ENCODE peak calls at places on chromosomes 2 and 18, in nine cellular contexts. One of them, this sample, is unnamed.

GRCh38 chr2:12709207-12709522 is 7.6 kb upstream of the TRIB2 start:
- DNase-seq in heart left ventricle: no peak
- DNase-seq in HCT116: no peak
- DNase-seq in Peyer's patch: no peak
- DNase-seq in testis: no peak
- DNase-seq in sigmoid colon: no peak
- DNase-seq in IMR-90: no peak
- DNase-seq in K562: no peak
- DNase-seq in adrenal gland: no peak
- DNase-seq in this sample: no peak

GRCh38 chr2:196511258-196511971 is 128.1 kb upstream of the CCDC150 start:
- DNase-seq in heart left ventricle: no peak
- DNase-seq in HCT116: no peak
- DNase-seq in Peyer's patch: no peak
- DNase-seq in testis: no peak
- DNase-seq in sigmoid colon: no peak
- DNase-seq in IMR-90: no peak
- DNase-seq in K562: no peak
- DNase-seq in adrenal gland: no peak
- DNase-seq in this sample: no peak

GRCh38 chr2:100561191-100561590 is 1.6 kb upstream of the PDCL3 start:
- DNase-seq in heart left ventricle: no peak
- DNase-seq in HCT116: no peak
- DNase-seq in Peyer's patch: no peak
- DNase-seq in testis: no peak
- DNase-seq in sigmoid colon: no peak
- DNase-seq in IMR-90: no peak
- DNase-seq in K562: no peak
- DNase-seq in adrenal gland: no peak
- DNase-seq in this sample: no peak

GRCh38 chr2:24435391-24436316 is 55.4 kb upstream of the NCOA1 start:
- DNase-seq in heart left ventricle: peak; percentile 86
- DNase-seq in HCT116: no peak
- DNase-seq in Peyer's patch: peak; percentile 60
- DNase-seq in testis: peak; percentile 87
- DNase-seq in sigmoid colon: peak; percentile 90
- DNase-seq in IMR-90: peak; percentile 65
- DNase-seq in K562: no peak
- DNase-seq in adrenal gland: peak; percentile 73
- DNase-seq in this sample: no peak

GRCh38 chr2:28276076-28276618 is 116.5 kb upstream of the FOSL2 start:
- DNase-seq in heart left ventricle: no peak
- DNase-seq in HCT116: peak; percentile 81
- DNase-seq in Peyer's patch: no peak
- DNase-seq in testis: no peak
- DNase-seq in sigmoid colon: no peak
- DNase-seq in IMR-90: peak; percentile 100
- DNase-seq in K562: peak; percentile 51
- DNase-seq in adrenal gland: no peak
- DNase-seq in this sample: no peak

GRCh38 chr2:220478305-220479058 is 851.1 kb downstream of the SLC4A3 start:
- DNase-seq in heart left ventricle: no peak
- DNase-seq in HCT116: no peak
- DNase-seq in Peyer's patch: no peak
- DNase-seq in testis: no peak
- DNase-seq in sigmoid colon: no peak
- DNase-seq in IMR-90: no peak
- DNase-seq in K562: no peak
- DNase-seq in adrenal gland: no peak
- DNase-seq in this sample: no peak

GRCh38 chr2:60549250-60550150 is 4.0 kb downstream of the BCL11A start:
- DNase-seq in heart left ventricle: peak; percentile 35
- DNase-seq in HCT116: no peak
- DNase-seq in Peyer's patch: peak; percentile 63
- DNase-seq in testis: peak; percentile 38
- DNase-seq in sigmoid colon: peak; percentile 65
- DNase-seq in IMR-90: no peak
- DNase-seq in K562: no peak
- DNase-seq in adrenal gland: peak; percentile 60
- DNase-seq in this sample: no peak

GRCh38 chr2:219454217-219454616 is 19.6 kb downstream of the SPEG start:
- DNase-seq in heart left ventricle: no peak
- DNase-seq in HCT116: no peak
- DNase-seq in Peyer's patch: no peak
- DNase-seq in testis: no peak
- DNase-seq in sigmoid colon: peak; percentile 92
- DNase-seq in IMR-90: no peak
- DNase-seq in K562: no peak
- DNase-seq in adrenal gland: no peak
- DNase-seq in this sample: no peak

GRCh38 chr2:26801342-26801741 is 15.5 kb downstream of the CENPA start:
- DNase-seq in heart left ventricle: no peak
- DNase-seq in HCT116: no peak
- DNase-seq in Peyer's patch: no peak
- DNase-seq in testis: no peak
- DNase-seq in sigmoid colon: no peak
- DNase-seq in IMR-90: no peak
- DNase-seq in K562: no peak
- DNase-seq in adrenal gland: no peak
- DNase-seq in this sample: no peak

GRCh38 chr2:28869494-28870145 is 489 bp downstream of the TRMT61B start:
- DNase-seq in heart left ventricle: no peak
- DNase-seq in HCT116: no peak
- DNase-seq in Peyer's patch: no peak
- DNase-seq in testis: no peak
- DNase-seq in sigmoid colon: peak; percentile 66
- DNase-seq in IMR-90: no peak
- DNase-seq in K562: peak; percentile 11
- DNase-seq in adrenal gland: peak; percentile 32
- DNase-seq in this sample: no peak

GRCh38 chr18:824179-824578 is 12.1 kb upstream of the YES1 start:
- DNase-seq in heart left ventricle: no peak
- DNase-seq in HCT116: no peak
- DNase-seq in Peyer's patch: no peak
- DNase-seq in testis: no peak
- DNase-seq in sigmoid colon: no peak
- DNase-seq in IMR-90: no peak
- DNase-seq in K562: no peak
- DNase-seq in adrenal gland: no peak
- DNase-seq in this sample: no peak

GRCh38 chr2:230749111-230749510 is 36.5 kb downstream of the CAB39 start:
- DNase-seq in heart left ventricle: no peak
- DNase-seq in HCT116: no peak
- DNase-seq in Peyer's patch: no peak
- DNase-seq in testis: no peak
- DNase-seq in sigmoid colon: no peak
- DNase-seq in IMR-90: peak; percentile 67
- DNase-seq in K562: no peak
- DNase-seq in adrenal gland: no peak
- DNase-seq in this sample: no peak

GRCh38 chr2:74383254-74383653 is 3.1 kb upstream of the DCTN1 start:
- DNase-seq in heart left ventricle: no peak
- DNase-seq in HCT116: no peak
- DNase-seq in Peyer's patch: no peak
- DNase-seq in testis: no peak
- DNase-seq in sigmoid colon: no peak
- DNase-seq in IMR-90: peak; percentile 86
- DNase-seq in K562: no peak
- DNase-seq in adrenal gland: no peak
- DNase-seq in this sample: no peak

GRCh38 chr2:7034313-7034712 is 117.1 kb downstream of the RNF144A start:
- DNase-seq in heart left ventricle: no peak
- DNase-seq in HCT116: no peak
- DNase-seq in Peyer's patch: no peak
- DNase-seq in testis: no peak
- DNase-seq in sigmoid colon: peak; percentile 64
- DNase-seq in IMR-90: no peak
- DNase-seq in K562: no peak
- DNase-seq in adrenal gland: peak; percentile 63
- DNase-seq in this sample: no peak
- TF ChIP-seq POLR2A in heart left ventricle: no peak
- TF ChIP-seq POLR2A in HCT116: no peak
- TF ChIP-seq POLR2A in Peyer's patch: no peak
- TF ChIP-seq POLR2A in testis: no peak
- TF ChIP-seq POLR2A in sigmoid colon: no peak
- TF ChIP-seq POLR2A in IMR-90: no peak
- TF ChIP-seq POLR2A in K562: no peak
- TF ChIP-seq POLR2A in adrenal gland: no peak
- TF ChIP-seq POLR2A in this sample: no peak

GRCh38 chr2:85181844-85182456 is 48.8 kb downstream of the TCF7L1 start:
- DNase-seq in heart left ventricle: no peak
- DNase-seq in HCT116: no peak
- DNase-seq in Peyer's patch: no peak
- DNase-seq in testis: no peak
- DNase-seq in sigmoid colon: no peak
- DNase-seq in IMR-90: no peak
- DNase-seq in K562: no peak
- DNase-seq in adrenal gland: no peak
- DNase-seq in this sample: no peak

GRCh38 chr2:85180322-85181092 is 47.3 kb downstream of the TCF7L1 start:
- DNase-seq in heart left ventricle: no peak
- DNase-seq in HCT116: no peak
- DNase-seq in Peyer's patch: no peak
- DNase-seq in testis: no peak
- DNase-seq in sigmoid colon: no peak
- DNase-seq in IMR-90: no peak
- DNase-seq in K562: no peak
- DNase-seq in adrenal gland: no peak
- DNase-seq in this sample: no peak

GRCh38 chr2:85179541-85179940 is 46.3 kb downstream of the TCF7L1 start:
- DNase-seq in heart left ventricle: no peak
- DNase-seq in HCT116: no peak
- DNase-seq in Peyer's patch: no peak
- DNase-seq in testis: no peak
- DNase-seq in sigmoid colon: no peak
- DNase-seq in IMR-90: no peak
- DNase-seq in K562: no peak
- DNase-seq in adrenal gland: no peak
- DNase-seq in this sample: no peak

GRCh38 chr2:85183078-85183477 is 49.9 kb downstream of the TCF7L1 start:
- DNase-seq in heart left ventricle: no peak
- DNase-seq in HCT116: no peak
- DNase-seq in Peyer's patch: no peak
- DNase-seq in testis: no peak
- DNase-seq in sigmoid colon: no peak
- DNase-seq in IMR-90: peak; percentile 19
- DNase-seq in K562: no peak
- DNase-seq in adrenal gland: no peak
- DNase-seq in this sample: no peak

GRCh38 chr2:85181093-85181685 is 48.0 kb downstream of the TCF7L1 start:
- DNase-seq in heart left ventricle: no peak
- DNase-seq in HCT116: no peak
- DNase-seq in Peyer's patch: no peak
- DNase-seq in testis: no peak
- DNase-seq in sigmoid colon: no peak
- DNase-seq in IMR-90: no peak
- DNase-seq in K562: peak; percentile 16
- DNase-seq in adrenal gland: no peak
- DNase-seq in this sample: no peak
- TF ChIP-seq CTCF in heart left ventricle: no peak
- TF ChIP-seq CTCF in HCT116: peak; percentile 31
- TF ChIP-seq CTCF in Peyer's patch: no peak
- TF ChIP-seq CTCF in testis: no peak
- TF ChIP-seq CTCF in sigmoid colon: no peak
- TF ChIP-seq CTCF in IMR-90: no peak
- TF ChIP-seq CTCF in K562: peak; percentile 34
- TF ChIP-seq CTCF in adrenal gland: no peak
- TF ChIP-seq CTCF in this sample: no peak

DNA sequence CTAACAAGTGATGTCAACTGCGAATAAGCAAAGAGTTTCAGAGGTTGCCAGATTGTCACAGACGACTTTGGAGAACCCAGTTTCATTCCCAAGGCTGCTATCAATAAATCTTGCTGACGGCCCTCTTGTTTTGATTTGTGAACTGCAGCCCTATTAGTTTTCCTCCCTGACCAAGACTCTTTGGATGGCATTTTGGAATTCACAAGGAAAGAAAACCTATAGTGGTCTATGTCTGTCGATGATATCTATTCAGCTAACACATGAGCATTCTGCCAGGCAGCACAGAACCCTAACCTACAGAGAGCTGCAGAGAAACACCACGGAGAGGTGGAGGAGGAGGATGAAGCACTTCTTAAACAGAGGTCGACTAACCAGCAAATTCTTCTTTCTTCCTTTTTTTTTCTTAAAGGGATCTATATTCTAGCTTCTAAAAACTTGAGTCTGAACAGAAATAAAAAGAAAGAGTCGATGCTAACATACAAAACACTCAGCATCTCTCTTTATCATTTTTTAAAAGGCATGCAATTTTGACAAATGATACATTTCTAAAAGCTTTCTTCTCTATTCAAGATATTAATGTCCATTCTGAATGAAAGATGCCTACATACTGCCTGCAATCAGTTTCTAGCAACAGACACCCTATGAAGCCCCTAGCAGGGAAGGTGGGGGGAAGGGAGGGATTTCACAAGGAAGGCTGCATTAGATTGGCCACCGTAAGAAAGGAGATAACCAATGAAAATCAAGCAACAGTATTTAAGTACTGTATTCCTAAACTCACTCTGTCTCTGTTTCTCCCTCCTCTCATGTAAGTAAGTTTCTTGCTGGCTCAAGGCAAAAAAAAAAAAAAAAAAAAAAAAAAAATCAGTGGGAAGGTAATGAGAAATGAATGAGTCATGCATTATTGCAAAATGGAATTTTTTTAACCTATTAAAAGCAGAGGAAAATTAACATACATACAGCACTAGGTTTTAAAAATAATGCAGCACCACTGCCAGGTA is 83.0 kb upstream of the CHRNA1 start:
- DNase-seq in heart left ventricle: peak; percentile 27
- DNase-seq in HCT116: no peak
- DNase-seq in Peyer's patch: no peak
- DNase-seq in testis: peak; percentile 33
- DNase-seq in sigmoid colon: no peak
- DNase-seq in IMR-90: peak; percentile 97
- DNase-seq in K562: peak; percentile 14
- DNase-seq in adrenal gland: peak; percentile 23
- DNase-seq in this sample: no peak
- H3K27ac ChIP-seq in heart left ventricle: no peak overlapping the region
- H3K27ac ChIP-seq in HCT116: no peak overlapping the region
- H3K27ac ChIP-seq in Peyer's patch: no peak overlapping the region
- H3K27ac ChIP-seq in testis: no peak overlapping the region
- H3K27ac ChIP-seq in sigmoid colon: peak overlapping the region; percentile 14
- H3K27ac ChIP-seq in IMR-90: peak overlapping the region; percentile 75
- H3K27ac ChIP-seq in K562: no peak overlapping the region
- H3K27ac ChIP-seq in adrenal gland: peak overlapping the region; percentile 21
- H3K27ac ChIP-seq in this sample: peak overlapping the region; percentile 42

DNA sequence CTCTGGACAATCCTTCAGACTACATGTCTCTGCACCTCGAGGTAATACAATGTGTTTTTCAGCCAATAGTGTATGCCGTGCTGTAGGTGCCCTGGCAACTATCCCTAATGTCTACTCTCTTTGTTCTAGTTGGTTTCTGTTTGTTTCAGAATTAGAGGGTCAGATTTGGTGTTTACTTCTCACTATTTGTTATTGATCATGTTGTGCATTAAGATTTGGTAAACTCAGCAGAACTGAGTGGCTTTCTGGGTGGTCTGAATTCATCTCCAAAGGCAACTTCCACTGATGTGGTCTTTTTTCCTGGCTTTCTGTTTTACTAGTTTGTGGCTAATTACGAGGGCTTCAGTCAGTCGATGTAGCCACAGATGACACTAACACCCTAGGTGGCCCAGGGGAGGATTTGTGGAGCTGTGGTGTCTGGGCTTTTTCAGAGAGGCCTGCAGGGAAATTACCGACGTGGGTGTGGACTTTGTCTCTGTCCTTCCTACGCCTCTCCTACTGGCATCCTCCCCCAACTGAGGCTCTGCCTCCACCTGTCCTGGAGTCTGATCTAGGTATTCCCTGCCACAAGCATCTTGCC is 50.6 kb downstream of the CDCA7 start:
- DNase-seq in heart left ventricle: no peak
- DNase-seq in HCT116: no peak
- DNase-seq in Peyer's patch: no peak
- DNase-seq in testis: no peak
- DNase-seq in sigmoid colon: no peak
- DNase-seq in IMR-90: no peak
- DNase-seq in K562: no peak
- DNase-seq in adrenal gland: no peak
- DNase-seq in this sample: no peak
- TF ChIP-seq POLR2A in heart left ventricle: no peak
- TF ChIP-seq POLR2A in HCT116: no peak
- TF ChIP-seq POLR2A in Peyer's patch: no peak
- TF ChIP-seq POLR2A in testis: no peak
- TF ChIP-seq POLR2A in sigmoid colon: no peak
- TF ChIP-seq POLR2A in IMR-90: no peak
- TF ChIP-seq POLR2A in K562: no peak
- TF ChIP-seq POLR2A in adrenal gland: no peak
- TF ChIP-seq POLR2A in this sample: no peak

This sample was measured in vagina.